ENCODE peak calls at places on chromosomes 3 and 15, in seven cellular contexts. C, L, M, B, N, A and G are unnamed samples.

GRCh38 chr3:127959873-127960272 is 44.8 kb downstream of the KBTBD12 start:
- DNase-seq in C (peak), L (no peak), M (no peak), B (peak), N (no peak), A (no peak), G (peak)

GRCh38 chr3:53880396-53881345 is 1.3 kb downstream of the ACTR8 start:
- DNase-seq in C (no peak), L (no peak), M (no peak), B (no peak), N (no peak), A (peak), G (no peak)

GRCh38 chr3:35908366-35909232 is 269.3 kb downstream of the ARPP21 start:
- DNase-seq in C (peak), L (peak), M (no peak), B (peak), N (peak), A (peak), G (peak)

GRCh38 chr3:66485291-66485968 is 15.4 kb downstream of the LRIG1 start:
- DNase-seq in C (no peak), L (no peak), M (no peak), B (no peak), N (no peak), A (no peak), G (no peak)

GRCh38 chr3:32434206-32434605 is 42.6 kb downstream of the CMTM7 start:
- DNase-seq in C (no peak), L (no peak), M (no peak), B (no peak), N (no peak), A (no peak), G (no peak)

GRCh38 chr15:74382004-74382816 is 14.8 kb upstream of the CYP11A1 start:
- DNase-seq in C (peak), L (peak), M (peak), B (peak), N (peak), A (peak), G (peak)

GRCh38 chr15:64524778-64525177 is 64.4 kb downstream of the ZNF609 start:
- DNase-seq in C (no peak), L (no peak), M (no peak), B (no peak), N (no peak), A (no peak), G (no peak)

GRCh38 chr3:116111765-116112164 is 333.5 kb downstream of the LSAMP start:
- DNase-seq in C (no peak), L (no peak), M (no peak), B (no peak), N (no peak), A (no peak), G (no peak)

GRCh38 chr3:68876112-68876713 is 56.1 kb downstream of the TAFA4 start:
- DNase-seq in C (peak), L (no peak), M (no peak), B (peak), N (no peak), A (peak), G (no peak)

GRCh38 chr15:35674873-35675781 is 129.2 kb upstream of the DPH6 start:
- DNase-seq in C (no peak), L (no peak), M (no peak), B (no peak), N (no peak), A (peak), G (peak)

GRCh38 chr3:159637895-159638542 is 350.6 kb upstream of the IL12A start:
- DNase-seq in C (peak), L (no peak), M (no peak), B (peak), N (no peak), A (no peak), G (no peak)

GRCh38 chr3:47250309-47251060 is 32.1 kb downstream of the KIF9 start:
- DNase-seq in C (peak), L (peak), M (peak), B (no peak), N (peak), A (no peak), G (peak)

GRCh38 chr3:187967982-187968381 is 186.0 kb upstream of the LPP start:
- DNase-seq in C (no peak), L (no peak), M (no peak), B (no peak), N (no peak), A (no peak), G (no peak)

GRCh38 chr3:13526626-13526949 is 22.3 kb upstream of the FBLN2 start:
- DNase-seq in C (no peak), L (no peak), M (no peak), B (no peak), N (no peak), A (no peak), G (no peak)

GRCh38 chr15:55897560-55898336 is 95.7 kb downstream of the NEDD4 start:
- DNase-seq in C (peak), L (no peak), M (peak), B (peak), N (no peak), A (peak), G (peak)

GRCh38 chr3:64740232-64740631 is 52.4 kb upstream of the ADAMTS9 start:
- DNase-seq in C (no peak), L (no peak), M (peak), B (no peak), N (no peak), A (no peak), G (peak)

GRCh38 chr15:90082140-90082713 is 20.0 kb downstream of the IDH2 start:
- DNase-seq in C (no peak), L (no peak), M (no peak), B (no peak), N (no peak), A (no peak), G (no peak)

GRCh38 chr15:67405208-67406191 is 115.4 kb upstream of the C15orf61 start:
- DNase-seq in C (peak), L (no peak), M (no peak), B (peak), N (no peak), A (no peak), G (no peak)

GRCh38 chr15:49421991-49422390 is 1.1 kb upstream of the FGF7 start:
- DNase-seq in C (peak), L (peak), M (peak), B (peak), N (peak), A (peak), G (no peak)

GRCh38 chr15:101039461-101039860 is 120.3 kb downstream of the LRRK1 start:
- DNase-seq in C (no peak), L (no peak), M (no peak), B (no peak), N (no peak), A (no peak), G (no peak)

GRCh38 chr15:58546635-58547627 is 115.1 kb downstream of the LIPC start:
- DNase-seq in C (peak), L (no peak), M (peak), B (peak), N (peak), A (no peak), G (peak)

GRCh38 chr15:90201150-90201943 is at the start of gene SEMA4B:
- DNase-seq in C (peak), L (peak), M (peak), B (peak), N (peak), A (peak), G (peak)

GRCh38 chr3:48402281-48402732 is 27.6 kb downstream of the PLXNB1 start:
- DNase-seq in C (no peak), L (peak), M (peak), B (peak), N (peak), A (peak), G (peak)

GRCh38 chr15:82014989-82015388 is 30.8 kb downstream of the MEX3B start:
- DNase-seq in C (peak), L (no peak), M (no peak), B (no peak), N (no peak), A (no peak), G (no peak)

GRCh38 chr3:38137615-38138346 is 680 bp upstream of the MYD88 start:
- DNase-seq in C (no peak), L (no peak), M (no peak), B (no peak), N (no peak), A (no peak), G (no peak)

GRCh38 chr15:73573572-73573971 is 59.6 kb downstream of the NPTN start:
- DNase-seq in C (no peak), L (no peak), M (no peak), B (peak), N (no peak), A (no peak), G (peak)

DNA sequence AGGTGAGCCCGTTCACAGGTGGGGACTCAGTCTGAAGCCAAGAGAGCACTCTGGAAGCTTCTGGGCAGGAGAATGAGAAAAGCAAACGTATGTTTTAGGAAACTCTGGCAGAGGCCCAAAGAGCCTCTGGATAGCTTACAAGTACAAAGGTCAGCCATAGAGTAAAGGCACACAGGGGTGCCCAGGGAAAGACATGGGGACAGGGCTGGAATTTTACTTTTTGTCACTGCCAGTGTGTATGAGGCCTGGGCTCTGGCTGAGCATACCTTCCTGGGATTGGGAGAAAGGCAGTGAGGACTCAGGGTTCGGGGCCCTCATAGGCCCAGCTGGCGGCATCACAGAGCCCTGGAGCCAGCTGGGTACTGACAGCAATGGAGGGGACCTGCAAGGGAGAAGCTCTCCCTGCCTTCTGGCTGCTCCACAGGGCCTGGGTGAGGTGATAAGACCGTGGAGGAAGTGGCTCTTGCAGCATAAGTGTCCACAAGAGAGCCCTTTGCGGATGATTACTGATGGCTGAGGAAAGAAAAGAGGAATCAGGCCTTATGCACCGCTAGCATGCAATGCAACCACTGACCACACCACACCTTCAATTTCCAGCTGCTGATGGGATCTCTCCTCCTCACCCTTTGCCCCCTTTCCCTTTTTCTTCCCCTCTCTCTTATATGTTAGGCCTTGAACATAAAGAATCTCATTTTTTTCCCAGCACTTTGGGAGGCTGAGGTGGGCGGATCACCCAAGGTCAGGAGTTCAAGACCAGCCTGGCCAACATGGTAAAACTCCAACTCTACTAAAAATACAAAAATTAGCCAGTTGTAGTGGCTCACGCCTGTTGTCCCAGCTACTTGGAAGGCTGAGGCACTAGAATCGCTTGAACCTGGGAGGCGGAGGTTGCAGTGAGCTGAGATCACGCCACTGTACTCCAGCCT is 25.1 kb upstream of the BCL2L10 start:
- DNase-seq in C (no peak), L (no peak), M (no peak), B (no peak), N (no peak), A (no peak), G (no peak)
- H3K27ac ChIP-seq in C (peak), L (no peak), M (no peak), B (peak), N (no peak), A (no peak), G (no peak)

DNA sequence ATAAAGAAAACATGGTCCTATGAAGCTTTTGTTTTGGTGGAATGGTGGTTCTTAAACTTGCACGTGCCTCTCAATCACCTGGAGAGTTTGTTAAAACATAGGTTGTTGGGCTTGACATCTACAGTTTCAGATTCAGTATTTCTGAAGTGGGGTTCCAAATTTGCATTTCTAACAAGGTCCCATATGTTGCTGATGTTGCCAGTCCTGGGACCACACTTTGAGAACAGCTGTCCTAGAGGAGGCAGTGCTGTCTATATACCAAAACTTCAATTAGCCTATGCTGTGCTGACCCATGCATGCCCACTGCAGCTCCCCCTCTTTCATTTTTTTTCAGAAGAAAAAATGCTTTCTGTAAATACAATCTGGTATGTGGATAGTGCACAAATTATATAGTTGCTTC is 31.3 kb downstream of the ALCAM start:
- DNase-seq in C (no peak), L (no peak), M (no peak), B (no peak), N (no peak), A (no peak), G (no peak)
- H3K27ac ChIP-seq in C (peak), L (no peak), M (no peak), B (no peak), N (no peak), A (no peak), G (no peak)

DNA sequence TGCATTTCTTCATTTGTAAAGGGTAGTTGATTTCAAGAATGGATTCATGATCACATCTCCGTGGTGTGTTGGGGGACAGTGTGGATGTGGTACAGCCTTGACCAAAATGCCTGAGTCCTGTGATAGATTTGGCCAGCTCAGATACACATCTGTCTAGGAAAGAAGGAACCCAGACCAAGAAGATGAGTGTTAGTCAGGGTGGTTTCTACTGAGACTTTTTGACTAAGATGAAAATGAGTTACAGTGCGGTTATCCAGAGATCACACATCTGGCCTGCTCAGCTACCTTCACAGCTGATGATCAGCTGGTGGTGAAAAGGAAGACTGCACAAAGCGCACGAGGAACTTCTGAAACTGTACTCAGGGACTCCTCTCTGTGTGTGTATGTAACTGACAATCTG is 68.0 kb downstream of the FNDC3B start:
- DNase-seq in C (no peak), L (no peak), M (no peak), B (no peak), N (no peak), A (peak), G (no peak)
- H3K27ac ChIP-seq in C (no peak), L (no peak), M (no peak), B (no peak), N (peak), A (no peak), G (no peak)

GRCh38 chr3:108088697-108089096 is 2.1 kb downstream of the CD47 start:
- DNase-seq in C (no peak), L (no peak), M (no peak), B (peak), N (no peak), A (peak), G (no peak)
- H3K27ac ChIP-seq in C (no peak), L (no peak), M (no peak), B (no peak), N (peak), A (peak), G (no peak)

GRCh38 chr3:42035007-42035406 is 56.1 kb upstream of the TRAK1 start:
- DNase-seq in C (no peak), L (no peak), M (no peak), B (no peak), N (no peak), A (no peak), G (no peak)

GRCh38 chr3:42032693-42033349 is 58.3 kb upstream of the TRAK1 start:
- DNase-seq in C (peak), L (peak), M (peak), B (no peak), N (peak), A (no peak), G (peak)

GRCh38 chr3:42033741-42034140 is 57.4 kb upstream of the TRAK1 start:
- DNase-seq in C (no peak), L (no peak), M (no peak), B (no peak), N (no peak), A (no peak), G (peak)

GRCh38 chr3:42028474-42028873 is 62.7 kb upstream of the TRAK1 start:
- DNase-seq in C (no peak), L (no peak), M (no peak), B (no peak), N (no peak), A (no peak), G (no peak)

DNA sequence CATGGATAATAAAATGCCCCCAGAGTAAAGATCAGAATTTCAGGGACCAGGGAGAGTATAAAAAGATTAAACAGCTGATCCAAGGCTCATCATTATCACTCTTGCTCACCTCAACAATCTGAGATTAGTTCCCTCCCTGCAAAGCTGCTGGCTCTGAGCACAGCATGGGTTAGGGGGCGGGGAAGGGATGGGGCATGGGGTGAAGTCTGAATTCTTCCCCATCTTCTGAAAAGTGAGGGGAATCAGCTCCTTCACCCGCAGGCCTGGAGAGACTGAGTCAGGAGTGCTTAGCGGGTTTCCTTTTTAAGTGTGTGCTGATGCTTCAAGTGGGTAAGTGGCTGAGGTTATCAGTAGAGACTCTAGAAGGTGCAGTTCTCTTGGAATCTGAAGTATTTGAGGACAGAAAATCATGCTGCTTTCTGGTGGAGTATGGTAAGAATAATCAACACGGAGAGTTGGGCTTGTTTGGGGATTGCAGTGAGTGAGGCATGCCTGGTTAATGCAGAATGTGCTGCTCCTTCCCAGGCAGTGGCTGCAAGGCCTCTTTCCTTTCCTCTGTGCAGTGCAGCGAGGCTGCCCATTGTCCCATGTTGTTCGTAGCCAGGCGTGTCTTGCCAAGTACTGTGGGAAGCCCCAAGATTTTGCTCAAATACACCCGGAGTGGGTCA is 59.2 kb upstream of the TRAK1 start:
- DNase-seq in C (no peak), L (no peak), M (no peak), B (no peak), N (no peak), A (no peak), G (no peak)
- H3K27ac ChIP-seq in C (peak), L (no peak), M (no peak), B (peak), N (peak), A (no peak), G (no peak)

GRCh38 chr3:71064976-71065763 is 518.4 kb downstream of the FOXP1 start:
- DNase-seq in C (peak), L (no peak), M (peak), B (peak), N (peak), A (peak), G (peak)
- H3K27ac ChIP-seq in C (peak), L (peak), M (peak), B (peak), N (peak), A (peak), G (peak)

GRCh38 chr15:25072857-25073476 is 118.2 kb downstream of the SNRPN start:
- DNase-seq in C (no peak), L (no peak), M (no peak), B (no peak), N (no peak), A (no peak), G (no peak)
- H3K27ac ChIP-seq in C (no peak), L (no peak), M (no peak), B (no peak), N (no peak), A (no peak), G (no peak)

DNA sequence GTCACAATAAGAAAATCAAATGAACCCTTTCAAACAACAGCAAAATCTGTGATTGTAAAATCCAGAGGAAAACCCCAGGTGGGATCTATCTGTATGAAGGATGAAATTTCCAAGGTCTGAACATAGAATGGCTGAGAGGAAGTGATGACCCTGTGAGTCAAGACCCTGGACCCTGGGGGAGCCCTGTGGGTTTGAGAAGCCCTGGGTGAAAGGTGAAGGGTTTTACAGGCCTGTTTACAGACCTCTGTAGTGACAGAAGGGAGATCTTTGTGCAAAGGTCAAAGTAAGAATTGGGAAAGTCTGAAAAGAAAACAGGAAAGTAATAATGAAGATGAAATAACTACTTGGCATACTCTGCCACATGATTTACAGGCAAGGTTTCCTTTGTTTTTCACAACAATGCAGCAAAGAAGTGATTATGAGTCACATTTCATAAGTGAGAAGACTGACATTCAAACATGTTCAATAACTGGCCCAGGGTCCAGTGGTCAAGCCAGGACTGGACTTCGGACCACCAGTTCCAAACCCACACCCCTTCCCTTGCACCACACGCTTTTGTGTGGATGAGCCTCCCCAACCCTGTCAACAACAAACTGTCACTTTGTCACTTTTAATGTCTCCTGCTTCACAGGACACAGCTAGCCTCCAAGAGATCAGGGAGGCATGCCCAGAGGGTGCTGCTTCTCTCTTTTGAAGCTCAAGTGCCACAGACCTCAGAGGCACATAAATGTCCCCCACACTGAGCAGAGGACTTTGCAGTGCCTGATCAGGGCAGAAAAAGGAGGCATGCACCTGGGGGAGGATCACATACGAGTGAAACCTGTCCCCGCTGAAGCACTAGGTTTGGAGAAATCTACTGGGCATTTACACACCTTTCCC is 21.5 kb downstream of the CD86 start:
- DNase-seq in C (no peak), L (no peak), M (no peak), B (no peak), N (no peak), A (no peak), G (no peak)
- H3K27ac ChIP-seq in C (no peak), L (no peak), M (no peak), B (no peak), N (no peak), A (no peak), G (no peak)